ENCODE peak calls at places on chromosomes 16 and 17, in six cellular contexts. One of them, this sample, is unnamed.
A peak's percentile ranks its signal among the peaks of the same experiment; 100 is the strongest.

GRCh38 chr17:76371656-76372628 is 12.5 kb upstream of the SPHK1 start:
- DNase-seq in K562: no peak
- DNase-seq in H1: no peak
- DNase-seq in HepG2: no peak
- DNase-seq in GM12891: no peak
- DNase-seq in GM12878: no peak
- DNase-seq in this sample: no peak

GRCh38 chr17:40753804-40754203 is 1.3 kb downstream of the KRT25 start:
- DNase-seq in K562: no peak
- DNase-seq in H1: no peak
- DNase-seq in HepG2: no peak
- DNase-seq in GM12891: no peak
- DNase-seq in GM12878: no peak
- DNase-seq in this sample: no peak

GRCh38 chr17:4939554-4939803 is 367 bp downstream of the SLC25A11 start:
- DNase-seq in K562: no peak
- DNase-seq in H1: no peak
- DNase-seq in HepG2: no peak
- DNase-seq in GM12891: no peak
- DNase-seq in GM12878: no peak
- DNase-seq in this sample: no peak

GRCh38 chr16:14284930-14285541 is 213.9 kb downstream of the MRTFB start:
- DNase-seq in K562: peak; percentile 15
- DNase-seq in H1: no peak
- DNase-seq in HepG2: peak; percentile 65
- DNase-seq in GM12891: no peak
- DNase-seq in GM12878: no peak
- DNase-seq in this sample: no peak

GRCh38 chr17:77320501-77321256 is 179.9 kb downstream of the SEC14L1 start:
- DNase-seq in K562: peak; percentile 53
- DNase-seq in H1: no peak
- DNase-seq in HepG2: no peak
- DNase-seq in GM12891: no peak
- DNase-seq in GM12878: peak; percentile 85
- DNase-seq in this sample: peak; percentile 48

GRCh38 chr17:65589321-65589720 is 27.9 kb upstream of the AXIN2 start:
- DNase-seq in K562: no peak
- DNase-seq in H1: no peak
- DNase-seq in HepG2: no peak
- DNase-seq in GM12891: no peak
- DNase-seq in GM12878: no peak
- DNase-seq in this sample: no peak

GRCh38 chr17:32909787-32910369 is 18.1 kb upstream of the TMEM98 start:
- DNase-seq in K562: peak; percentile 75
- DNase-seq in H1: peak; percentile 80
- DNase-seq in HepG2: peak; percentile 71
- DNase-seq in GM12891: peak; percentile 44
- DNase-seq in GM12878: peak; percentile 46
- DNase-seq in this sample: peak; percentile 30

GRCh38 chr16:47905771-47906170 is 250.0 kb downstream of the ABCC12 start:
- DNase-seq in K562: no peak
- DNase-seq in H1: no peak
- DNase-seq in HepG2: no peak
- DNase-seq in GM12891: no peak
- DNase-seq in GM12878: no peak
- DNase-seq in this sample: no peak

GRCh38 chr17:81286491-81287145 is 8.5 kb downstream of the SLC38A10 start:
- DNase-seq in K562: no peak
- DNase-seq in H1: no peak
- DNase-seq in HepG2: no peak
- DNase-seq in GM12891: no peak
- DNase-seq in GM12878: no peak
- DNase-seq in this sample: no peak

GRCh38 chr16:53465606-53466290 is 31.5 kb downstream of the RBL2 start:
- DNase-seq in K562: no peak
- DNase-seq in H1: no peak
- DNase-seq in HepG2: no peak
- DNase-seq in GM12891: no peak
- DNase-seq in GM12878: no peak
- DNase-seq in this sample: no peak

GRCh38 chr16:85550422-85551318 is 62.5 kb upstream of the GSE1 start:
- DNase-seq in K562: no peak
- DNase-seq in H1: peak; percentile 53
- DNase-seq in HepG2: no peak
- DNase-seq in GM12891: no peak
- DNase-seq in GM12878: no peak
- DNase-seq in this sample: no peak

GRCh38 chr16:28292731-28293588 is 635 bp downstream of the SBK1 start:
- DNase-seq in K562: no peak
- DNase-seq in H1: peak; percentile 88
- DNase-seq in HepG2: no peak
- DNase-seq in GM12891: no peak
- DNase-seq in GM12878: no peak
- DNase-seq in this sample: no peak

GRCh38 chr17:15287533-15288267 is 22.6 kb upstream of the PMP22 start:
- DNase-seq in K562: no peak
- DNase-seq in H1: no peak
- DNase-seq in HepG2: no peak
- DNase-seq in GM12891: no peak
- DNase-seq in GM12878: no peak
- DNase-seq in this sample: no peak

GRCh38 chr16:19808061-19808621 is 76.5 kb downstream of the GPRC5B start:
- DNase-seq in K562: no peak
- DNase-seq in H1: no peak
- DNase-seq in HepG2: no peak
- DNase-seq in GM12891: no peak
- DNase-seq in GM12878: peak; percentile 49
- DNase-seq in this sample: no peak

DNA sequence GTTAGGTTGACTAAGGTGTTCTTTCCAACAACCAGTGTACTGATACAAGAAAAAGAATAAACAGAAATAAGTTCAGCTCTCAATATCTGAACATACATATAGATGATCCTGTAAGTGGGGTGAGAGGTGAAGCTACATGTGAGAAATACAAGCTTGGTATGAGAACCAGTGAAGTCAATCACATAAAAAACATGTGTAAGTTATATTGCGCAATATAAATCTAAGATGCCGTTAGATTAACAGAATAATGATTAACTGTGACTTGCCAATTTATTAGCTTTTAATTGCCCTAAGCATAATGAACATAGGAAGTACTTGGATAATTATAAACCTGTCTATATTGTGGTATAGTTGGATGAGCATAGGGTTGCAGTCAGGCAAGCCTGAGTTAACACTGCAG is 1597.1 kb upstream of the GOT2 start:
- DNase-seq in K562: no peak
- DNase-seq in H1: no peak
- DNase-seq in HepG2: no peak
- DNase-seq in GM12891: no peak
- DNase-seq in GM12878: no peak
- DNase-seq in this sample: no peak
- TF ChIP-seq POLR2A in K562: no peak
- TF ChIP-seq POLR2A in H1: no peak
- TF ChIP-seq POLR2A in HepG2: no peak
- TF ChIP-seq POLR2A in GM12891: no peak
- TF ChIP-seq POLR2A in GM12878: no peak
- TF ChIP-seq POLR2A in this sample: no peak

GRCh38 chr16:9800180-9800738 is 382.0 kb downstream of the GRIN2A start:
- DNase-seq in K562: no peak
- DNase-seq in H1: no peak
- DNase-seq in HepG2: no peak
- DNase-seq in GM12891: no peak
- DNase-seq in GM12878: no peak
- DNase-seq in this sample: no peak
- TF ChIP-seq TAF1 in K562: no peak
- TF ChIP-seq TAF1 in H1: no peak
- TF ChIP-seq TAF1 in HepG2: no peak
- TF ChIP-seq TAF1 in GM12891: no peak
- TF ChIP-seq TAF1 in GM12878: no peak
- TF ChIP-seq TAF1 in this sample: no peak

DNA sequence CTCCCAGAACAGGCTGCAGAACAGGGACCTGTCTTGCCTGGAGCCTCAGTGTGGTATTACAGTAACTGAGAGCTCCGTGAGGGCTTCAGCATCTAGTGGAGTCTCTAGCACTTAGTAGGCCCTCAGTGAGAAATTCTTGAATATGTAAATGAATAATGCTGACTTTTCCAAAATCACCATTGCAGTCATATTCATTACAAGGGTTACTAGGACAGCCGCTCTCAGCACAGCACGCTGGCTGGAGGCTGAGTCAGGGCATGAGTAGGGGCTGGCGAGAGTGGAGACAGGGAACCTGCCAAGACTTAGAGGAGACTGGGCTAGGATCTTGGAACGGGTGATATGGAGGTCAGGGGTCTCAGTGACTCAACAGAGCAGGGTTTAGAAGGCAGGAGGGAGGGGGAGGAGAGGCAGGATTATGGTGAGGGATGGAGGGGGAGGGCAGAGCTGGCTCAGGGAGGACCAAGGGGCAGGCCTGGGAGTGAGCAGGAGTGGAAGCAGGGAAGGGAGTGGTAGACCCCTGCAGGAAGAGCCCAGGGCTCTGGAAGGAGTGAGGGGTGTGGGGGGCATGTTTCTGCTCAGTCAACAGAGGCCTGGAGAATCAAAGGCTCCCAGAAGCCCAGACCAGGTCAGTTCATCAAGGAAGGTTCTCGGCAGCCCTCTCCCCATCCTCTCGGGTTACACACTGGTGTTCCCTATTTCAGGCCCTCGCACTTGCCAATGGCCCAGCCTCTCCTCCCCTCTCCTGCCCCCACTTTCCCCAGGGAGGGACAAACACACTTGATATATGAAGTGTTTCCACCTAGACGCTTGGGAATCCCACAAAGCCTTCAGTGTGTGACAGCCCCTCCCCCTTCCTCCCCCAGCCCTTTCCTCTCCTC is 42.3 kb downstream of the FZD2 start:
- DNase-seq in K562: peak; percentile 35
- DNase-seq in H1: no peak
- DNase-seq in HepG2: no peak
- DNase-seq in GM12891: no peak
- DNase-seq in GM12878: no peak
- DNase-seq in this sample: no peak
- TF ChIP-seq POLR2AphosphoS5 in K562: no peak
- TF ChIP-seq POLR2AphosphoS5 in H1: no peak
- TF ChIP-seq POLR2AphosphoS5 in HepG2: no peak
- TF ChIP-seq POLR2AphosphoS5 in GM12891: no peak
- TF ChIP-seq POLR2AphosphoS5 in GM12878: no peak
- TF ChIP-seq POLR2AphosphoS5 in this sample: no peak

GRCh38 chr17:17087424-17088103 is 45.3 kb downstream of the MPRIP start:
- DNase-seq in K562: no peak
- DNase-seq in H1: no peak
- DNase-seq in HepG2: no peak
- DNase-seq in GM12891: no peak
- DNase-seq in GM12878: no peak
- DNase-seq in this sample: no peak

GRCh38 chr17:17084941-17085340 is 42.7 kb downstream of the MPRIP start:
- DNase-seq in K562: no peak
- DNase-seq in H1: no peak
- DNase-seq in HepG2: no peak
- DNase-seq in GM12891: no peak
- DNase-seq in GM12878: no peak
- DNase-seq in this sample: no peak

GRCh38 chr17:17088104-17088485 is 45.8 kb downstream of the MPRIP start:
- DNase-seq in K562: peak; percentile 61
- DNase-seq in H1: no peak
- DNase-seq in HepG2: no peak
- DNase-seq in GM12891: no peak
- DNase-seq in GM12878: no peak
- DNase-seq in this sample: no peak

GRCh38 chr17:17088511-17089205 is 46.4 kb downstream of the MPRIP start:
- DNase-seq in K562: no peak
- DNase-seq in H1: no peak
- DNase-seq in HepG2: no peak
- DNase-seq in GM12891: no peak
- DNase-seq in GM12878: no peak
- DNase-seq in this sample: no peak

DNA sequence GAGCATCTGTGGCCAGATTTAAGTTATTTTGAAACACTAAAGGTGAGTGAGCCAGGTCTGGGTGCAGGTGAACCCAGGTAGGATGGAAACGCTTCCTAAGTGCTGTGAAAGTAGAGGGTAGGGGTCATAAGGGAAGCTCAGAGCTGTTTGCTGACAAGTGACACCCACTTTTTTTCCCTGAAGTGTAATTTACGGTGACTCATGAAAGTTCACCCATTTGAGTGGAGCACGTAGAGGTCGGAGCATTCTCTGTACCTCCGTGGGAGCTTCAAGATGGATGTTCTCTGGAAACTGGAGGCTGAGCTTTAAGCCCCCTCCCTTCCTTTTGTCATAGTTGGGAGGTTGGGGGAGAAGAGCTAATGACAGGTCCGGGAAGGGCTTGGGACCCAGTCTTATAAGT is 44.3 kb downstream of the MPRIP start:
- DNase-seq in K562: no peak
- DNase-seq in H1: no peak
- DNase-seq in HepG2: no peak
- DNase-seq in GM12891: no peak
- DNase-seq in GM12878: no peak
- DNase-seq in this sample: no peak
- TF ChIP-seq POLR2A in K562: no peak
- TF ChIP-seq POLR2A in H1: no peak
- TF ChIP-seq POLR2A in HepG2: no peak
- TF ChIP-seq POLR2A in GM12891: no peak
- TF ChIP-seq POLR2A in GM12878: no peak
- TF ChIP-seq POLR2A in this sample: no peak

GRCh38 chr17:82795615-82796014 is 43.8 kb downstream of the TBCD start:
- DNase-seq in K562: no peak
- DNase-seq in H1: no peak
- DNase-seq in HepG2: no peak
- DNase-seq in GM12891: no peak
- DNase-seq in GM12878: no peak
- DNase-seq in this sample: no peak
- TF ChIP-seq TAF1 in K562: no peak
- TF ChIP-seq TAF1 in H1: no peak
- TF ChIP-seq TAF1 in HepG2: no peak
- TF ChIP-seq TAF1 in GM12891: no peak
- TF ChIP-seq TAF1 in GM12878: no peak
- TF ChIP-seq TAF1 in this sample: no peak

GRCh38 chr16:87404764-87405625 is 12.9 kb downstream of the MAP1LC3B start:
- DNase-seq in K562: no peak
- DNase-seq in H1: no peak
- DNase-seq in HepG2: no peak
- DNase-seq in GM12891: no peak
- DNase-seq in GM12878: no peak
- DNase-seq in this sample: no peak

GRCh38 chr16:87409153-87409552 is 17.0 kb downstream of the MAP1LC3B start:
- DNase-seq in K562: no peak
- DNase-seq in H1: no peak
- DNase-seq in HepG2: no peak
- DNase-seq in GM12891: no peak
- DNase-seq in GM12878: no peak
- DNase-seq in this sample: no peak

GRCh38 chr16:87406495-87407088 is 14.5 kb downstream of the MAP1LC3B start:
- DNase-seq in K562: no peak
- DNase-seq in H1: no peak
- DNase-seq in HepG2: no peak
- DNase-seq in GM12891: no peak
- DNase-seq in GM12878: no peak
- DNase-seq in this sample: no peak

GRCh38 chr16:87409781-87410180 is 17.6 kb downstream of the MAP1LC3B start:
- DNase-seq in K562: no peak
- DNase-seq in H1: no peak
- DNase-seq in HepG2: no peak
- DNase-seq in GM12891: no peak
- DNase-seq in GM12878: no peak
- DNase-seq in this sample: no peak

GRCh38 chr16:87407511-87408112 is 15.5 kb downstream of the MAP1LC3B start:
- DNase-seq in K562: no peak
- DNase-seq in H1: no peak
- DNase-seq in HepG2: no peak
- DNase-seq in GM12891: no peak
- DNase-seq in GM12878: peak; percentile 84
- DNase-seq in this sample: no peak
- TF ChIP-seq POLR2AphosphoS5 in K562: no peak
- TF ChIP-seq POLR2AphosphoS5 in H1: no peak
- TF ChIP-seq POLR2AphosphoS5 in HepG2: no peak
- TF ChIP-seq POLR2AphosphoS5 in GM12891: no peak
- TF ChIP-seq POLR2AphosphoS5 in GM12878: no peak
- TF ChIP-seq POLR2AphosphoS5 in this sample: no peak

This sample was measured in GM12892.